ENCODE peak calls at places on chromosome 17, in seven cellular contexts. W is NCI-H748 treated with DMSO at 0.1 percent for 48 hours, S is fibroblast of gingiva, V is pancreas, O is HCEC 1CT, G is lung, P is left ventricle myocardium inferior. M is an unnamed sample.

GRCh38 chr17:28125530-28126382 is 83.3 kb downstream of the NLK start:
- DNase-seq in W (no peak), S (no peak), V (no peak), O (no peak), G (no peak), P (no peak), M (no peak)

GRCh38 chr17:6172642-6173330 is 102.6 kb downstream of the WSCD1 start:
- DNase-seq in W (no peak), S (no peak), V (no peak), O (no peak), G (no peak), P (no peak), M (no peak)

GRCh38 chr17:46002311-46002972 is 3.4 kb downstream of the STH start:
- DNase-seq in W (peak; percentile 30), S (peak; percentile 30), V (peak; percentile 77), O (peak; percentile 21), G (peak; percentile 67), P (peak; percentile 49), M (peak; percentile 54)

GRCh38 chr17:76087531-76087930 is 8.5 kb downstream of the ZACN start:
- DNase-seq in W (no peak), S (no peak), V (no peak), O (no peak), G (no peak), P (no peak), M (no peak)

GRCh38 chr17:79942591-79943353 is 92.9 kb downstream of the TBC1D16 start:
- DNase-seq in W (no peak), S (no peak), V (peak; percentile 32), O (no peak), G (no peak), P (peak; percentile 17), M (no peak)

GRCh38 chr17:82922646-82923045 is 82.8 kb upstream of the ZNF750 start:
- DNase-seq in W (no peak), S (no peak), V (peak; percentile 78), O (no peak), G (no peak), P (no peak), M (no peak)

GRCh38 chr17:51152766-51153209 is 571 bp upstream of the NME1 start:
- DNase-seq in W (peak; percentile 52), S (no peak), V (no peak), O (peak; percentile 23), G (no peak), P (no peak), M (no peak)

GRCh38 chr17:78682363-78682762 is 99.7 kb downstream of the CYTH1 start:
- DNase-seq in W (no peak), S (no peak), V (no peak), O (no peak), G (no peak), P (no peak), M (no peak)

GRCh38 chr17:35892091-35892637 is 12.0 kb upstream of the CCL5 start:
- DNase-seq in W (no peak), S (no peak), V (no peak), O (no peak), G (no peak), P (no peak), M (no peak)

GRCh38 chr17:78127240-78127887 is 1.2 kb downstream of the TMC6 start:
- DNase-seq in W (no peak), S (no peak), V (peak; percentile 73), O (no peak), G (peak; percentile 75), P (peak; percentile 78), M (no peak)

GRCh38 chr17:5592382-5592781 is 8.1 kb upstream of the NLRP1 start:
- DNase-seq in W (peak; percentile 73), S (peak; percentile 26), V (no peak), O (peak; percentile 44), G (no peak), P (no peak), M (peak; percentile 44)

GRCh38 chr17:45940826-45941225 is 46.5 kb downstream of the MAPT start:
- DNase-seq in W (no peak), S (peak; percentile 15), V (no peak), O (no peak), G (peak; percentile 62), P (no peak), M (no peak)

GRCh38 chr17:61425682-61426481 is 26.2 kb downstream of the TBX2 start:
- DNase-seq in W (no peak), S (no peak), V (no peak), O (peak; percentile 45), G (no peak), P (no peak), M (peak; percentile 17)

GRCh38 chr17:17385502-17385901 is 82.3 kb downstream of the NT5M start:
- DNase-seq in W (no peak), S (no peak), V (no peak), O (no peak), G (no peak), P (no peak), M (no peak)

GRCh38 chr17:82649501-82650261 is 1.4 kb upstream of the WDR45B start:
- DNase-seq in W (no peak), S (no peak), V (peak; percentile 55), O (no peak), G (no peak), P (no peak), M (no peak)

GRCh38 chr17:56710986-56711385 is 117.5 kb downstream of the NOG start:
- DNase-seq in W (no peak), S (no peak), V (no peak), O (no peak), G (no peak), P (no peak), M (no peak)

GRCh38 chr17:65104541-65104940 is 32.6 kb upstream of the RGS9 start:
- DNase-seq in W (no peak), S (no peak), V (no peak), O (no peak), G (no peak), P (no peak), M (no peak)

GRCh38 chr17:79036609-79037008 is 12.6 kb downstream of the C1QTNF1 start:
- DNase-seq in W (no peak), S (peak; percentile 93), V (no peak), O (peak; percentile 95), G (no peak), P (no peak), M (no peak)

GRCh38 chr17:8791910-8792270 is 7.3 kb downstream of the MFSD6L start:
- DNase-seq in W (no peak), S (peak; percentile 49), V (no peak), O (peak; percentile 22), G (no peak), P (no peak), M (no peak)

GRCh38 chr17:52754838-52755237 is 596.3 kb upstream of the CA10 start:
- DNase-seq in W (no peak), S (no peak), V (no peak), O (no peak), G (no peak), P (no peak), M (no peak)

GRCh38 chr17:50953831-50954601 is 87.9 kb upstream of the TOB1 start:
- DNase-seq in W (peak; percentile 79), S (peak; percentile 56), V (peak; percentile 57), O (peak; percentile 7), G (no peak), P (peak; percentile 61), M (peak; percentile 87)

GRCh38 chr17:382644-383533 is 30.3 kb upstream of the RPH3AL start:
- DNase-seq in W (no peak), S (peak; percentile 50), V (no peak), O (no peak), G (no peak), P (no peak), M (no peak)

GRCh38 chr17:74271902-74272563 is 2.0 kb upstream of the DNAI2 start:
- DNase-seq in W (no peak), S (no peak), V (no peak), O (no peak), G (peak; percentile 57), P (peak; percentile 64), M (no peak)

GRCh38 chr17:28532063-28532960 is 20.1 kb downstream of the UNC119 start:
- DNase-seq in W (no peak), S (no peak), V (no peak), O (no peak), G (no peak), P (no peak), M (no peak)

GRCh38 chr17:30858556-30859250 is 26.9 kb downstream of the ATAD5 start:
- DNase-seq in W (no peak), S (peak; percentile 22), V (no peak), O (peak; percentile 44), G (no peak), P (no peak), M (no peak)

GRCh38 chr17:14299261-14300093 is 1.4 kb upstream of the HS3ST3B1 start:
- DNase-seq in W (no peak), S (peak; percentile 59), V (no peak), O (peak; percentile 57), G (peak; percentile 36), P (no peak), M (no peak)

GRCh38 chr17:75397217-75397616 is 8.3 kb downstream of the GRB2 start:
- DNase-seq in W (no peak), S (no peak), V (no peak), O (no peak), G (no peak), P (no peak), M (no peak)

GRCh38 chr17:4947010-4947410 is 1.3 kb downstream of the PFN1 start:
- DNase-seq in W (no peak), S (no peak), V (no peak), O (peak; percentile 16), G (no peak), P (no peak), M (no peak)

GRCh38 chr17:2244545-2245525 is 58.8 kb downstream of the SMG6 start:
- DNase-seq in W (peak; percentile 74), S (peak; percentile 96), V (peak; percentile 86), O (peak; percentile 87), G (peak; percentile 87), P (peak; percentile 84), M (peak; percentile 69)

GRCh38 chr17:38333635-38334295 is 10.0 kb downstream of the GPR179 start:
- DNase-seq in W (no peak), S (no peak), V (peak; percentile 36), O (no peak), G (no peak), P (no peak), M (peak; percentile 64)

GRCh38 chr17:673200-673681 is 41.4 kb downstream of the VPS53 start:
- DNase-seq in W (no peak), S (no peak), V (no peak), O (no peak), G (no peak), P (no peak), M (no peak)

GRCh38 chr17:31533546-31534155 is 142.2 kb downstream of the RAB11FIP4 start:
- DNase-seq in W (no peak), S (peak; percentile 17), V (no peak), O (peak; percentile 81), G (no peak), P (no peak), M (peak; percentile 52)

GRCh38 chr17:74449773-74450172 is 16.7 kb upstream of the CD300A start:
- DNase-seq in W (no peak), S (no peak), V (peak; percentile 58), O (no peak), G (no peak), P (no peak), M (no peak)

GRCh38 chr17:63445065-63445464 is 1.0 kb downstream of the CYB561 start:
- DNase-seq in W (no peak), S (no peak), V (no peak), O (no peak), G (no peak), P (no peak), M (no peak)

GRCh38 chr17:50079334-50080095 is 15.6 kb upstream of the PDK2 start:
- DNase-seq in W (no peak), S (no peak), V (peak; percentile 47), O (no peak), G (no peak), P (no peak), M (no peak)

GRCh38 chr17:14351493-14351892 is 50.6 kb downstream of the HS3ST3B1 start:
- DNase-seq in W (no peak), S (no peak), V (no peak), O (no peak), G (no peak), P (no peak), M (no peak)

GRCh38 chr17:31248986-31249385 is 48.1 kb downstream of the OMG start:
- DNase-seq in W (no peak), S (peak; percentile 25), V (no peak), O (peak; percentile 85), G (no peak), P (no peak), M (no peak)

M was measured in NCI-H1436.